ENCODE peak calls at places on chromosomes 4 and X, in six cellular contexts. R is fibroblast of lung; W is right lobe of liver; X is testis; T is CD8-positive, alpha-beta T cell; O is heart left ventricle. V is an unnamed sample. For H3K4me1, the result is how much of the 10 kb centered on the place peaks cover.

GRCh38 chr4:1008840-1009646 is 2.4 kb upstream of the FGFRL1 start:
- DNase-seq in T (peak), R (no peak), O (peak), W (peak), X (no peak), V (no peak)

GRCh38 chr4:184856277-184856609 is 30.5 kb upstream of the ACSL1 start:
- DNase-seq in X (no peak), T (no peak), W (no peak), R (no peak), O (no peak), V (no peak)

GRCh38 chrX:1411331-1411730 is 19.4 kb upstream of the SLC25A6 start:
- DNase-seq in O (no peak), R (no peak), T (no peak), X (peak), W (no peak), V (peak)

GRCh38 chrX:86148024-86148511 is at the start of gene DACH2:
- DNase-seq in O (peak), W (peak), T (no peak), R (peak), X (peak), V (peak)

GRCh38 chr4:93529692-93530091 is 298.9 kb upstream of the ATOH1 start:
- DNase-seq in W (no peak), T (no peak), X (no peak), R (no peak), O (no peak), V (no peak)

GRCh38 chr4:182585321-182585720 is 331.9 kb downstream of the DCTD start:
- DNase-seq in R (no peak), T (no peak), X (no peak), W (no peak), O (no peak), V (no peak)

GRCh38 chrX:115591420-115591819 is 30.4 kb downstream of the PLS3 start:
- DNase-seq in O (no peak), X (no peak), W (no peak), R (no peak), T (no peak), V (no peak)

GRCh38 chr4:1009647-1010521 is 1.5 kb upstream of the FGFRL1 start:
- DNase-seq in R (peak), O (peak), T (peak), W (peak), X (peak), V (peak)

GRCh38 chr4:25174674-25175073 is 14.4 kb upstream of the SEPSECS start:
- DNase-seq in T (no peak), X (no peak), W (no peak), R (no peak), O (no peak), V (no peak)

GRCh38 chrX:30627818-30628652 is 25.2 kb upstream of the GK start:
- DNase-seq in X (no peak), W (no peak), R (peak), O (no peak), T (no peak), V (no peak)

GRCh38 chr4:152090543-152090942 is 329.7 kb upstream of the GATB start:
- DNase-seq in R (peak), X (no peak), W (no peak), O (no peak), T (no peak), V (peak)

GRCh38 chr4:3045500-3045850 is 28.9 kb downstream of the HTT-AS start:
- DNase-seq in R (peak), T (peak), W (peak), O (peak), X (no peak), V (no peak)

GRCh38 chrX:36963852-36964251 is 44.3 kb upstream of the FAM47C start:
- DNase-seq in T (no peak), W (no peak), X (no peak), O (no peak), R (no peak), V (no peak)

GRCh38 chr4:186227221-186227620 is at the start of gene KLKB1:
- DNase-seq in O (no peak), X (no peak), R (peak), T (no peak), W (no peak), V (peak)

DNA sequence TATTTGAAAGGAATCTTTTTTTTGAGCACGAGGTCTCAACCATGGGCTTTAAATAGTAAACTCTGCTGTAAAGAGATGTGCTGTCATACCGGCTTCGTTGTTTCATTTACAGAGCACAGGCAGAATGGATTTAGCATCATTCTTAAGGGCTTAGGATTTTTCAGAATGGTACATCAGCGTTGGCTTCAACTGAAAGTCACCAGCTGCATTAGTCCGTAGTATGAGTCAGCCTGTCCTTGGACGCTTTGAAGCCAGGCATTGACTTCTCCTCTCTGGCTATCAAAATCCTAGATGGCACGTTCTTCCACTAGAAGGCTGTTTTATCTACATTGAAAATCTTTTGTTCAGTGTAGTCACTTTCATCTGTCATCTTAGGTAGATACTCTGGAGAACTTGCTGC is 23.6 kb downstream of the COX18 start:
- DNase-seq in W (no peak), O (no peak), T (no peak), X (no peak), R (no peak), V (no peak)
- TF ChIP-seq CTCF in W (no peak), O (no peak), T (no peak), X (no peak), R (no peak), V (no peak)

DNA sequence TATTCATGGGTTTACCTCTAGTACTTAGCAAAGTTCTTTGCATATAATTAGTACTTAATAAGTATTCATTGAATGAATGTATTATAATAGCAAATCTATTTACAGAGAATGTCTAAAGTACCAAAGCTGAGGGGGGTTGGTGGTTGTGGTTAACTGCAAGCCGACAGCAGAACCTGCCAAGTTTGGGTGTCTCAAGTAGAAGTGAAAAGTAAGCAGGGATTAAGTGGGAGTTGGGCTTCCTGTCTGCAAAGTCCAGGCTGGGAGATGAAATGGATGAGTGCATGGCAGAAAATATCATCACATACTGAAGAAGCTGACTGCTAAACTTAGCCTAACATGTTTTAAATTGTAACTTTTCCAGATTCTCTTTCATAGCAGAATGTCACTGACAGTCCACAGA is 169.6 kb downstream of the CAMK2D start:
- DNase-seq in O (no peak), R (peak), T (no peak), W (no peak), X (no peak), V (peak)
- H3K4me1 ChIP-seq in O (under half), R (under half), T (under half), W (under half), X (under half), V (under half)

GRCh38 chrX:45191383-45191782 is 9.3 kb downstream of the DIPK2B start:
- DNase-seq in R (no peak), O (no peak), T (no peak), X (no peak), W (no peak), V (no peak)

GRCh38 chrX:45184211-45184610 is 16.5 kb downstream of the DIPK2B start:
- DNase-seq in X (no peak), T (no peak), O (no peak), R (no peak), W (no peak), V (no peak)

GRCh38 chrX:45191820-45192409 is 8.8 kb downstream of the DIPK2B start:
- DNase-seq in R (no peak), T (no peak), W (no peak), O (peak), X (peak), V (no peak)

GRCh38 chrX:45186643-45187026 is 14.0 kb downstream of the DIPK2B start:
- DNase-seq in O (no peak), T (no peak), R (no peak), W (no peak), X (no peak), V (no peak)

GRCh38 chrX:45187731-45188130 is 12.9 kb downstream of the DIPK2B start:
- DNase-seq in T (no peak), O (no peak), R (peak), W (no peak), X (no peak), V (peak)
- H3K27ac ChIP-seq in T (no peak), O (no peak), R (peak), W (no peak), X (no peak), V (no peak)

DNA sequence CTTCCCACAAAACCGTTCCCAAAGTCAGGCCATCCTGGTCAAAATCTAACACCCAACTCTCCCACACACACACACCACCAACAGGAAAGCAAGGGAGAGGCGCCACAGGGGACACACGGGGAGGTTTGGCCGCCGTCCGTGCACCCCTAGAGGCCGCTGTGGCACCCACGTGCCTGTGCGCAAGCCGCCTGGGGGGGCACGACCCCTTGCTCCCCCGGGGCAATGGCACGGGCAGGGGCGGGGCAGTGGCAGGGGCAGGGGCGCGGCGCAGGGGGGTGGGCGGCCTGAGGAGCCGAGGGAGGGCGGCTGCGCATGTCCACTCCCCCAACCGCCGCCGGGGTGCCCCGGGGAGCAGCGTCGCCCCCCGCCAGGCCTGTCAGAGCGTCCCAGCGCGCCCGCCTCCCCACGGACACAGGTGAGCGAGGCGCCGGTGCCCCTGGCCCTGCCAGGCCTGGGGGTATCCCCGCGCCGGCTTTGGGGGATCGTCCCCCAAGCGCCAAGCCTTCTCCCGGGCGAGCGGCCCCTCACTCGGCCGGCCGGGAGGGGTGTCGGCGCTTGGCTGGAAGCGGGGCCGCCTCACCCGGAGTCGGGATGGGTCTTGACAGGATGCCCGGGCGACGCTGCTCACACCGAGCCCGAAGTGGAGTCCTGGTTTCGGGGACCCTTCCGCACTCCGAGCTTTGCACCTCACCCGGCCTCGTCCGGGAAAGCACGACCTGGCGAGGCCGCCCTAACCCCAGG is at the start of gene ERAS:
- DNase-seq in T (no peak), R (no peak), O (no peak), X (no peak), W (no peak), V (no peak)
- TF ChIP-seq CTCF in T (no peak), R (no peak), O (no peak), X (no peak), W (no peak), V (no peak)

GRCh38 chr4:153542835-153543234 is 76.7 kb downstream of the TMEM131L start:
- DNase-seq in O (no peak), T (no peak), W (no peak), R (no peak), X (no peak), V (no peak)
- H3K4me1 ChIP-seq in O (under half), T (half or more), W (under half), R (under half), X (under half), V (under half)

DNA sequence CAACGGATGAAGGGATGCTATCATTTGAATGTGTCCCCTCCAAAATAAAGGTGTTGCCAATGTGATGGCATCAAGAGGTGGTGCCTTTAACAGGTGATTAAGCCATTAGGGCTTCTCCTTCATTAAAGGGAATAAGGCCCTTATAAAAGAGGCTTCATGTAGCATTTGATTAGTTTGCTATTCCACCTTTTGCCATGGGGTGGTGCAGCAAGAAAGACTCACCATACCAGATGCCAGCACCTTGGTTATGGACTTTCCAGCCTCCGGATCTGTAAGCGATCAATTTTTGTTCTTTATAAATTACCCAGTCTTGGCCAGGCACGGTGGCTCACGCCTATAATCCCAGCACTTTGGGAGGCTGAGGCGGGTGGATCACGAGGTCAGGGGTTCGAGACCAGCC is 7.9 kb upstream of the SLC25A43 start:
- DNase-seq in X (no peak), W (no peak), R (peak), T (no peak), O (no peak), V (no peak)
- H3K27ac ChIP-seq in X (no peak), W (no peak), R (no peak), T (no peak), O (no peak), V (no peak)

DNA sequence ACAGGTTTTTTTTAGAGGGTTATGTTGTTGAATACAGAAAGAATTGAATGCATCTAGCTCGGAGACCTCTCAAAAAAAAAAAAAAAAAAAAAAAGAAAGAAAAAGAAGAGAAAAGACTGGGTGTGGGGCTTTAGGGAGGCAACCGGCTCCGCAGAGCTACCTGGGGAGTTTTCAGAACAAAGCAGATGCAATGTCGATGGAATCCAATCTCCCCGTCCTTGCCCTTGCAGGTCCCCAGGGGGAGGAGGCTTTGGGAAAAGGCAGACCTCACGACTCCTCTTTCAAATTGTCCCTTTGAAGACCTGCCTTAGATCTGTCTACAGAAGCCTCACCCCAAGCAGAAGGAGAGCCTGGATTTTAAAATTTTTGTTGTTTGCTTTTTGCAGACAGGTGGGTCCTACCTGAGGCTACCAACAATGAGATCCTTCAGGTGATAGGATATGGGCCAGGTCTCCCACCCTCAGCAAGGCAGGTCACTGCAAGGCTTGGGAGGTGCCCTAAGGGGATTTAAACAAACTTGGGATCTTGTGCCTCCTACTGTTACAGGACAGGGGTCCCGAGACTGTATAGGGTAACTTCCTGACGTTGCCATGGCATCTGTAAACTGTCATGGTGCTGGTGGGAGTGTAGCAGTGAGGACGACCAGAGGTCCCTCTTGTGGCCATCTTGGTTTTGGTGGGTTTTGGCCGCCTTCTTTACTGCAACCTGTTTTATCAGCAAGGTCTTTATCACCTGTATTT is 75.2 kb upstream of the PRKX start:
- DNase-seq in R (no peak), O (no peak), W (no peak), T (peak), X (no peak), V (no peak)
- TF ChIP-seq CTCF in R (no peak), O (no peak), W (no peak), T (no peak), X (no peak), V (no peak)

GRCh38 chr4:86942185-86942666 is 7.4 kb downstream of the AFF1 start:
- DNase-seq in X (no peak), W (no peak), O (no peak), T (no peak), R (peak), V (no peak)
- H3K4me1 ChIP-seq in X (under half), W (under half), O (under half), T (under half), R (under half), V (under half)

GRCh38 chr4:91427171-91427570 is 876.6 kb upstream of the GRID2 start:
- DNase-seq in W (no peak), R (no peak), X (no peak), O (no peak), T (no peak), V (no peak)
- H3K27ac ChIP-seq in W (no peak), R (no peak), X (no peak), O (no peak), T (no peak), V (no peak)